ENCODE peak calls at places on chromosomes 16 and 17, in six cellular contexts. I is endodermal cell, T is body of pancreas, C is HCT116, X is ascending aorta, B is upper lobe of left lung. W is an unnamed sample.

GRCh38 chr16:69132424-69133252 is at the start of the genes CHTF8 and UTP4:
- DNase-seq in T (peak; percentile 83), X (peak; percentile 36), C (peak; percentile 32), B (peak; percentile 98), I (peak; percentile 94), W (peak; percentile 66)

GRCh38 chr17:34776454-34776853 is 184.8 kb downstream of the CCT6B start:
- DNase-seq in B (no peak), X (no peak), C (no peak), I (no peak), T (no peak), W (no peak)

GRCh38 chr16:11367483-11367906 is 22.2 kb downstream of the RMI2 start:
- DNase-seq in X (no peak), I (no peak), T (no peak), B (no peak), C (no peak), W (no peak)

GRCh38 chr16:81500833-81501521 is 56.4 kb downstream of the CMIP start:
- DNase-seq in C (no peak), I (no peak), T (no peak), B (no peak), X (no peak), W (no peak)

GRCh38 chr17:47847341-47848197 is 3.4 kb downstream of the SP6 start:
- DNase-seq in I (peak; percentile 94), C (no peak), X (no peak), T (no peak), B (peak; percentile 81), W (no peak)

GRCh38 chr17:48641541-48642058 is 15.4 kb upstream of the HOXB9 start:
- DNase-seq in T (no peak), C (no peak), I (peak; percentile 78), X (no peak), B (no peak), W (no peak)

GRCh38 chr17:42647778-42648177 is 11.3 kb upstream of the TUBG2 start:
- DNase-seq in I (no peak), X (no peak), T (no peak), B (no peak), C (no peak), W (no peak)

GRCh38 chr17:9360610-9361571 is 214.7 kb downstream of the STX8 start:
- DNase-seq in B (no peak), C (no peak), X (no peak), T (peak; percentile 18), I (no peak), W (no peak)

GRCh38 chr17:42131971-42132370 is 9.4 kb downstream of the HSPB9 start:
- DNase-seq in T (no peak), I (no peak), X (no peak), B (no peak), C (no peak), W (no peak)

GRCh38 chr17:63774982-63775290 is 966 bp downstream of the DDX42 start:
- DNase-seq in T (no peak), B (no peak), I (no peak), C (no peak), X (no peak), W (no peak)

GRCh38 chr16:78571880-78572279 is 472.4 kb downstream of the WWOX start:
- DNase-seq in X (no peak), I (no peak), T (no peak), B (no peak), C (no peak), W (no peak)

GRCh38 chr17:65698381-65699061 is 137.1 kb upstream of the AXIN2 start:
- DNase-seq in T (no peak), B (no peak), I (peak; percentile 71), X (no peak), C (no peak), W (no peak)

GRCh38 chr16:30664616-30665109 is 6.4 kb downstream of the FBRS start:
- DNase-seq in I (no peak), C (no peak), T (no peak), X (no peak), B (no peak), W (no peak)

GRCh38 chr17:22221344-22221743 is 529.0 kb downstream of the KCNJ18 start:
- DNase-seq in C (no peak), T (no peak), B (no peak), X (no peak), I (no peak), W (no peak)

GRCh38 chr17:27535975-27536374 is 79.7 kb downstream of the KSR1 start:
- DNase-seq in B (no peak), X (no peak), C (no peak), T (no peak), I (no peak), W (no peak)

GRCh38 chr17:50263293-50264262 is 10.7 kb upstream of the TMEM92 start:
- DNase-seq in I (peak; percentile 58), X (no peak), B (no peak), C (no peak), T (no peak), W (no peak)
- H3K4me1 ChIP-seq in I (peaks cover 9% of the 10 kb centered on the region), X (peaks cover 36% of the 10 kb centered on the region), B (peaks cover 13% of the 10 kb centered on the region), C (peaks cover 20% of the 10 kb centered on the region), T (no peaks in the 10 kb centered on the region), W (no peaks in the 10 kb centered on the region)

DNA sequence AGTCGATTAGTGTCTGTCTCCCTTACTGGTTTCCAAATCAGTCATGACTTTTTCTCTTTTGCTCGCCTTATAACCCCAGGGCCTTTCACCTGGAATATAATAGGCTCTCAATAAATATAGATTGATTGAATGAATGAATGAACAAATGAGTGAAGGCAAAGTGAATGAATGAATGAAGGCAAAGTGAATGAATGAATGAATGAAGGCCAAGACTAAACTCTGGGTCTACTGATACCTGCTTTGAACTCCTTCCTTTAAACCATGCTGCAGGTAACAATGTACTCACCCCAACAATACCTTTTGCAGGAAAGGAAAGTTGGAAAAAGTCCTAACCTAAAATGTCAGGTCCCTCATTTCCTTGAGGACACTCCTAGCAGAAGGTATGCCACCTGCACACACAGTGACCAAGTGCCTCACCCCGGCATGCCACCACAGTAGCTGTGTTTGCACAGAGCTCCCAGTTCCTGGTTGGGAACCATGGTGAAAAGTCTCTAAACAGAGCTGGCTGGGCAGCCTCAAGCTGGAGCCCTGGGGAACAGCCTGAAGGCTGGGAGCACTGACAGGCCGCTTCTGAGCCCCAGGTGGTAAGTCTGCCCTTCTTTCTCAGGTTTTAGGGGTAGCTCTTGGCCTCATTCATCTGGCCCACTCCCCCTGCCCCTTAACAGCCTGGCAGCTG is 42.7 kb upstream of the ANKFN1 start:
- DNase-seq in I (peak; percentile 42), T (no peak), B (no peak), C (no peak), X (no peak), W (no peak)
- H3K27ac ChIP-seq in I (no peak overlapping the region), T (no peak overlapping the region), B (no peak overlapping the region), C (no peak overlapping the region), X (no peak overlapping the region), W (no peak overlapping the region)

GRCh38 chr16:88798073-88798472 is 5.5 kb upstream of the CDT1 start:
- DNase-seq in X (no peak), T (no peak), I (no peak), C (no peak), B (no peak), W (no peak)
- H3K4me1 ChIP-seq in X (no peaks in the 10 kb centered on the region), T (peaks cover 6% of the 10 kb centered on the region), I (no peaks in the 10 kb centered on the region), C (peaks cover 12% of the 10 kb centered on the region), B (peaks cover 3% of the 10 kb centered on the region), W (peaks cover 25% of the 10 kb centered on the region)

GRCh38 chr16:55386534-55387296 is 62.7 kb downstream of the IRX6 start:
- DNase-seq in I (no peak), C (no peak), T (no peak), X (no peak), B (no peak), W (no peak)
- H3K27ac ChIP-seq in I (no peak overlapping the region), C (no peak overlapping the region), T (no peak overlapping the region), X (no peak overlapping the region), B (peak overlapping the region; percentile 39), W (no peak overlapping the region)

GRCh38 chr16:47528431-47528830 is 67.3 kb downstream of the PHKB start:
- DNase-seq in T (no peak), C (no peak), B (no peak), X (no peak), I (no peak), W (no peak)
- H3K4me1 ChIP-seq in T (no peaks in the 10 kb centered on the region), C (no peaks in the 10 kb centered on the region), B (peaks cover 9% of the 10 kb centered on the region), X (no peaks in the 10 kb centered on the region), I (peaks cover 4% of the 10 kb centered on the region), W (no peaks in the 10 kb centered on the region)

GRCh38 chr17:1580979-1581676 is 18.5 kb upstream of the PITPNA start:
- DNase-seq in B (no peak), C (no peak), T (peak; percentile 74), X (no peak), I (no peak), W (no peak)

GRCh38 chr17:1583569-1583968 is 21.0 kb upstream of the PITPNA start:
- DNase-seq in X (no peak), B (no peak), T (no peak), C (no peak), I (no peak), W (no peak)

GRCh38 chr17:1582374-1582773 is 19.8 kb upstream of the PITPNA start:
- DNase-seq in B (no peak), X (no peak), C (no peak), I (no peak), T (no peak), W (no peak)

GRCh38 chr17:1588781-1589585 is 26.4 kb upstream of the PITPNA start:
- DNase-seq in B (peak; percentile 83), C (no peak), X (no peak), T (no peak), I (peak; percentile 75), W (no peak)

DNA sequence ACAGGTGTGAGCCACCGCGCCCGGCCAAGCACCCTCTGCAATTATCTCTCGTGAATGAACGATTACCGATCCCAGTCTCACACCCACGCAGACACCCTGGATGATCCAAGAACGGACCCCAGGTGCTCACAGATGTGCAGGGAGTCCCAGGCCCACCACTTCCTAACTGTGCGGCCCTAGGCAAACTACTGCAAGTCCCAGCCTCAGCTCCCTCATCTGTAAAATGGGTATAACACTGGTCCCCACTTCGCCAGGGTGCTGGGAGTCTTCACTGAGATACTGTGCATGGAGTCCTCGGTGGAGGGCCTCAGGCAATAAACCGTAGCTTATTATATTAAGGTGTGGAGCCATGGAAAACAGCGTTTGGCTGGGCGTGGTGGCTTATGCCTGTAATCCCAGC is 21.6 kb upstream of the PITPNA start:
- DNase-seq in I (no peak), T (no peak), B (no peak), C (no peak), X (no peak), W (no peak)
- H3K27ac ChIP-seq in I (no peak overlapping the region), T (no peak overlapping the region), B (no peak overlapping the region), C (no peak overlapping the region), X (no peak overlapping the region), W (no peak overlapping the region)